ENCODE peak calls at places on chromosome 11, in eight cellular contexts. One of them, this sample, is unnamed.
A peak's percentile ranks its signal among the peaks of the same experiment; 100 is the strongest.

GRCh38 chr11:8641332-8641731 is 41.1 kb downstream of the TRIM66 start:
- DNase-seq in LHCN-M2: no peak
- DNase-seq in heart right ventricle: no peak
- DNase-seq in activated CD4-positive, alpha-beta T cell treated with anti-CD3 and anti-CD28 coated beads, Interleukin-2, amount 10 ng/mL, durations not matched to agents 7 days and 5 days: no peak
- DNase-seq in T follicular helper cell: no peak
- DNase-seq in NCI-H69: no peak
- DNase-seq in fibroblast of lung: no peak
- DNase-seq in cardiac muscle cell: no peak
- DNase-seq in this sample: no peak

GRCh38 chr11:1778141-1778911 is 14.6 kb upstream of the CTSD start:
- DNase-seq in NCI-H69: no peak
- DNase-seq in cardiac muscle cell: no peak
- DNase-seq in heart right ventricle: no peak
- DNase-seq in T follicular helper cell: no peak
- DNase-seq in LHCN-M2: no peak
- DNase-seq in fibroblast of lung: no peak
- DNase-seq in activated CD4-positive, alpha-beta T cell treated with anti-CD3 and anti-CD28 coated beads, Interleukin-2, amount 10 ng/mL, durations not matched to agents 7 days and 5 days: no peak
- DNase-seq in this sample: no peak

GRCh38 chr11:42172441-42172840 is 713.0 kb upstream of the LRRC4C start:
- DNase-seq in cardiac muscle cell: no peak
- DNase-seq in activated CD4-positive, alpha-beta T cell treated with anti-CD3 and anti-CD28 coated beads, Interleukin-2, amount 10 ng/mL, durations not matched to agents 7 days and 5 days: no peak
- DNase-seq in T follicular helper cell: no peak
- DNase-seq in heart right ventricle: no peak
- DNase-seq in fibroblast of lung: no peak
- DNase-seq in LHCN-M2: no peak
- DNase-seq in NCI-H69: no peak
- DNase-seq in this sample: no peak

GRCh38 chr11:113647108-113647507 is 59.0 kb downstream of the TMPRSS5 start:
- DNase-seq in T follicular helper cell: no peak
- DNase-seq in cardiac muscle cell: no peak
- DNase-seq in LHCN-M2: no peak
- DNase-seq in fibroblast of lung: no peak
- DNase-seq in heart right ventricle: no peak
- DNase-seq in NCI-H69: no peak
- DNase-seq in activated CD4-positive, alpha-beta T cell treated with anti-CD3 and anti-CD28 coated beads, Interleukin-2, amount 10 ng/mL, durations not matched to agents 7 days and 5 days: no peak
- DNase-seq in this sample: no peak

GRCh38 chr11:13120691-13121090 is 111.6 kb downstream of the RASSF10 start:
- DNase-seq in LHCN-M2: peak; percentile 48
- DNase-seq in heart right ventricle: no peak
- DNase-seq in NCI-H69: peak; percentile 22
- DNase-seq in cardiac muscle cell: peak; percentile 54
- DNase-seq in T follicular helper cell: no peak
- DNase-seq in fibroblast of lung: peak; percentile 71
- DNase-seq in activated CD4-positive, alpha-beta T cell treated with anti-CD3 and anti-CD28 coated beads, Interleukin-2, amount 10 ng/mL, durations not matched to agents 7 days and 5 days: no peak
- DNase-seq in this sample: peak; percentile 3

GRCh38 chr11:93967258-93967657 is 53.9 kb upstream of the HEPHL1 start:
- DNase-seq in NCI-H69: no peak
- DNase-seq in fibroblast of lung: no peak
- DNase-seq in cardiac muscle cell: no peak
- DNase-seq in T follicular helper cell: no peak
- DNase-seq in LHCN-M2: no peak
- DNase-seq in activated CD4-positive, alpha-beta T cell treated with anti-CD3 and anti-CD28 coated beads, Interleukin-2, amount 10 ng/mL, durations not matched to agents 7 days and 5 days: no peak
- DNase-seq in heart right ventricle: no peak
- DNase-seq in this sample: no peak

GRCh38 chr11:63099555-63099954 is 44.5 kb downstream of the SLC22A24 start:
- DNase-seq in fibroblast of lung: no peak
- DNase-seq in activated CD4-positive, alpha-beta T cell treated with anti-CD3 and anti-CD28 coated beads, Interleukin-2, amount 10 ng/mL, durations not matched to agents 7 days and 5 days: no peak
- DNase-seq in cardiac muscle cell: no peak
- DNase-seq in LHCN-M2: no peak
- DNase-seq in T follicular helper cell: no peak
- DNase-seq in heart right ventricle: no peak
- DNase-seq in NCI-H69: no peak
- DNase-seq in this sample: no peak

GRCh38 chr11:100681064-100681502 is 6.0 kb upstream of the ARHGAP42 start:
- DNase-seq in LHCN-M2: peak; percentile 75
- DNase-seq in heart right ventricle: peak; percentile 33
- DNase-seq in NCI-H69: peak; percentile 91
- DNase-seq in activated CD4-positive, alpha-beta T cell treated with anti-CD3 and anti-CD28 coated beads, Interleukin-2, amount 10 ng/mL, durations not matched to agents 7 days and 5 days: peak; percentile 57
- DNase-seq in T follicular helper cell: no peak
- DNase-seq in cardiac muscle cell: peak; percentile 22
- DNase-seq in fibroblast of lung: peak; percentile 56
- DNase-seq in this sample: no peak

GRCh38 chr11:45543808-45544422 is 121.5 kb downstream of the CHST1 start:
- DNase-seq in heart right ventricle: no peak
- DNase-seq in T follicular helper cell: no peak
- DNase-seq in NCI-H69: no peak
- DNase-seq in fibroblast of lung: peak; percentile 5
- DNase-seq in cardiac muscle cell: peak; percentile 62
- DNase-seq in activated CD4-positive, alpha-beta T cell treated with anti-CD3 and anti-CD28 coated beads, Interleukin-2, amount 10 ng/mL, durations not matched to agents 7 days and 5 days: peak; percentile 8
- DNase-seq in LHCN-M2: peak; percentile 15
- DNase-seq in this sample: peak; percentile 63

GRCh38 chr11:95917188-95918036 is 6.5 kb downstream of the MTMR2 start:
- DNase-seq in cardiac muscle cell: peak; percentile 69
- DNase-seq in NCI-H69: peak; percentile 94
- DNase-seq in activated CD4-positive, alpha-beta T cell treated with anti-CD3 and anti-CD28 coated beads, Interleukin-2, amount 10 ng/mL, durations not matched to agents 7 days and 5 days: no peak
- DNase-seq in heart right ventricle: no peak
- DNase-seq in fibroblast of lung: peak; percentile 44
- DNase-seq in T follicular helper cell: no peak
- DNase-seq in LHCN-M2: no peak
- DNase-seq in this sample: no peak

GRCh38 chr11:49995559-49995958 is 13.2 kb upstream of the OR4C12 start:
- DNase-seq in cardiac muscle cell: peak; percentile 49
- DNase-seq in NCI-H69: peak; percentile 76
- DNase-seq in LHCN-M2: peak; percentile 44
- DNase-seq in fibroblast of lung: peak; percentile 28
- DNase-seq in T follicular helper cell: no peak
- DNase-seq in activated CD4-positive, alpha-beta T cell treated with anti-CD3 and anti-CD28 coated beads, Interleukin-2, amount 10 ng/mL, durations not matched to agents 7 days and 5 days: peak; percentile 50
- DNase-seq in heart right ventricle: no peak
- DNase-seq in this sample: peak; percentile 96

GRCh38 chr11:83158965-83159900 is 2.3 kb downstream of the PCF11 start:
- DNase-seq in fibroblast of lung: no peak
- DNase-seq in NCI-H69: no peak
- DNase-seq in heart right ventricle: no peak
- DNase-seq in activated CD4-positive, alpha-beta T cell treated with anti-CD3 and anti-CD28 coated beads, Interleukin-2, amount 10 ng/mL, durations not matched to agents 7 days and 5 days: no peak
- DNase-seq in cardiac muscle cell: no peak
- DNase-seq in LHCN-M2: no peak
- DNase-seq in T follicular helper cell: no peak
- DNase-seq in this sample: peak; percentile 7

GRCh38 chr11:111688028-111688427 is 78.2 kb downstream of the PPP2R1B start:
- DNase-seq in fibroblast of lung: no peak
- DNase-seq in heart right ventricle: no peak
- DNase-seq in T follicular helper cell: no peak
- DNase-seq in NCI-H69: no peak
- DNase-seq in LHCN-M2: no peak
- DNase-seq in cardiac muscle cell: no peak
- DNase-seq in activated CD4-positive, alpha-beta T cell treated with anti-CD3 and anti-CD28 coated beads, Interleukin-2, amount 10 ng/mL, durations not matched to agents 7 days and 5 days: no peak
- DNase-seq in this sample: no peak

GRCh38 chr11:62025429-62026105 is 58.1 kb upstream of the FTH1 start:
- DNase-seq in activated CD4-positive, alpha-beta T cell treated with anti-CD3 and anti-CD28 coated beads, Interleukin-2, amount 10 ng/mL, durations not matched to agents 7 days and 5 days: peak; percentile 89
- DNase-seq in cardiac muscle cell: peak; percentile 99
- DNase-seq in heart right ventricle: peak; percentile 34
- DNase-seq in NCI-H69: peak; percentile 60
- DNase-seq in T follicular helper cell: peak; percentile 85
- DNase-seq in fibroblast of lung: peak; percentile 99
- DNase-seq in LHCN-M2: peak; percentile 88
- DNase-seq in this sample: peak; percentile 67

GRCh38 chr11:70326365-70326803 is 55.9 kb downstream of the PPFIA1 start:
- DNase-seq in fibroblast of lung: peak; percentile 89
- DNase-seq in activated CD4-positive, alpha-beta T cell treated with anti-CD3 and anti-CD28 coated beads, Interleukin-2, amount 10 ng/mL, durations not matched to agents 7 days and 5 days: no peak
- DNase-seq in LHCN-M2: peak; percentile 66
- DNase-seq in heart right ventricle: no peak
- DNase-seq in cardiac muscle cell: peak; percentile 93
- DNase-seq in NCI-H69: no peak
- DNase-seq in T follicular helper cell: no peak
- DNase-seq in this sample: peak; percentile 66

GRCh38 chr11:116829525-116830183 is at the start of gene APOC3:
- DNase-seq in LHCN-M2: no peak
- DNase-seq in cardiac muscle cell: peak; percentile 67
- DNase-seq in NCI-H69: peak; percentile 16
- DNase-seq in T follicular helper cell: no peak
- DNase-seq in heart right ventricle: no peak
- DNase-seq in fibroblast of lung: peak; percentile 26
- DNase-seq in activated CD4-positive, alpha-beta T cell treated with anti-CD3 and anti-CD28 coated beads, Interleukin-2, amount 10 ng/mL, durations not matched to agents 7 days and 5 days: no peak
- DNase-seq in this sample: peak; percentile 30

GRCh38 chr11:16346975-16347374 is 9.4 kb downstream of the SOX6 start:
- DNase-seq in NCI-H69: peak; percentile 82
- DNase-seq in fibroblast of lung: peak; percentile 5
- DNase-seq in T follicular helper cell: no peak
- DNase-seq in heart right ventricle: no peak
- DNase-seq in activated CD4-positive, alpha-beta T cell treated with anti-CD3 and anti-CD28 coated beads, Interleukin-2, amount 10 ng/mL, durations not matched to agents 7 days and 5 days: no peak
- DNase-seq in LHCN-M2: no peak
- DNase-seq in cardiac muscle cell: no peak
- DNase-seq in this sample: peak; percentile 49

GRCh38 chr11:35622070-35622469 is 3.8 kb downstream of the FJX1 start:
- DNase-seq in heart right ventricle: no peak
- DNase-seq in T follicular helper cell: no peak
- DNase-seq in NCI-H69: peak; percentile 88
- DNase-seq in LHCN-M2: peak; percentile 66
- DNase-seq in fibroblast of lung: peak; percentile 58
- DNase-seq in cardiac muscle cell: peak; percentile 88
- DNase-seq in activated CD4-positive, alpha-beta T cell treated with anti-CD3 and anti-CD28 coated beads, Interleukin-2, amount 10 ng/mL, durations not matched to agents 7 days and 5 days: no peak
- DNase-seq in this sample: peak; percentile 82

GRCh38 chr11:46120711-46121327 is 435 bp downstream of the PHF21A start:
- DNase-seq in NCI-H69: peak; percentile 91
- DNase-seq in fibroblast of lung: no peak
- DNase-seq in T follicular helper cell: peak; percentile 12
- DNase-seq in activated CD4-positive, alpha-beta T cell treated with anti-CD3 and anti-CD28 coated beads, Interleukin-2, amount 10 ng/mL, durations not matched to agents 7 days and 5 days: peak; percentile 13
- DNase-seq in cardiac muscle cell: peak; percentile 86
- DNase-seq in LHCN-M2: peak; percentile 74
- DNase-seq in heart right ventricle: peak; percentile 40
- DNase-seq in this sample: peak; percentile 94

GRCh38 chr11:71140206-71140919 is 112.0 kb downstream of the SHANK2 start:
- DNase-seq in NCI-H69: no peak
- DNase-seq in heart right ventricle: no peak
- DNase-seq in LHCN-M2: no peak
- DNase-seq in T follicular helper cell: no peak
- DNase-seq in cardiac muscle cell: no peak
- DNase-seq in activated CD4-positive, alpha-beta T cell treated with anti-CD3 and anti-CD28 coated beads, Interleukin-2, amount 10 ng/mL, durations not matched to agents 7 days and 5 days: no peak
- DNase-seq in fibroblast of lung: no peak
- DNase-seq in this sample: no peak

GRCh38 chr11:102382384-102382783 is 35.4 kb downstream of the BIRC2 start:
- DNase-seq in cardiac muscle cell: no peak
- DNase-seq in activated CD4-positive, alpha-beta T cell treated with anti-CD3 and anti-CD28 coated beads, Interleukin-2, amount 10 ng/mL, durations not matched to agents 7 days and 5 days: no peak
- DNase-seq in fibroblast of lung: no peak
- DNase-seq in NCI-H69: no peak
- DNase-seq in T follicular helper cell: no peak
- DNase-seq in heart right ventricle: no peak
- DNase-seq in LHCN-M2: no peak
- DNase-seq in this sample: no peak

GRCh38 chr11:106101797-106102196 is 24.3 kb downstream of the AASDHPPT start:
- DNase-seq in NCI-H69: no peak
- DNase-seq in LHCN-M2: peak; percentile 34
- DNase-seq in heart right ventricle: no peak
- DNase-seq in activated CD4-positive, alpha-beta T cell treated with anti-CD3 and anti-CD28 coated beads, Interleukin-2, amount 10 ng/mL, durations not matched to agents 7 days and 5 days: no peak
- DNase-seq in cardiac muscle cell: peak; percentile 15
- DNase-seq in T follicular helper cell: no peak
- DNase-seq in fibroblast of lung: peak; percentile 43
- DNase-seq in this sample: no peak

This sample was measured in A673.